ENCODE peak calls at places on chromosomes 7 and 10, in six cellular contexts. N is suprapubic skin, V is upper lobe of left lung, A is spleen, S is stomach, J is Panc1. U is an unnamed sample. For H3K4me1, the result is how much of the 10 kb centered on the place peaks cover.

GRCh38 chr10:7251696-7252465 is 159.0 kb downstream of the SFMBT2 start:
- DNase-seq in J (no peak), N (no peak), S (no peak), A (peak), V (no peak), U (no peak)

GRCh38 chr10:58189269-58189668 is 78.4 kb downstream of the IPMK start:
- DNase-seq in J (no peak), V (no peak), S (no peak), N (no peak), A (no peak), U (no peak)

GRCh38 chr10:8889538-8889937 is 835.0 kb downstream of the GATA3 start:
- DNase-seq in A (no peak), N (no peak), J (no peak), V (no peak), S (no peak), U (no peak)

GRCh38 chr7:139060838-139061237 is 25.0 kb upstream of the ZC3HAV1L start:
- DNase-seq in J (no peak), N (no peak), S (no peak), A (no peak), V (no peak), U (no peak)

GRCh38 chr10:23826399-23826798 is 382.5 kb upstream of the KIAA1217 start:
- DNase-seq in A (no peak), V (no peak), N (no peak), J (no peak), S (no peak), U (no peak)

GRCh38 chr10:100008708-100009282 is 952 bp downstream of the DNMBP start:
- DNase-seq in A (no peak), S (no peak), N (no peak), J (no peak), V (no peak), U (no peak)

GRCh38 chr7:28771901-28772622 is 186.1 kb downstream of the TRIL start:
- DNase-seq in N (no peak), S (no peak), A (no peak), V (peak), J (no peak), U (no peak)

GRCh38 chr7:76316984-76317781 is 14.7 kb downstream of the HSPB1 start:
- DNase-seq in V (no peak), A (peak), S (no peak), N (no peak), J (no peak), U (no peak)

GRCh38 chr10:14016011-14016536 is 314.6 kb downstream of the FRMD4A start:
- DNase-seq in N (no peak), A (no peak), S (no peak), J (no peak), V (no peak), U (no peak)

GRCh38 chr7:133575726-133576125 is 322.8 kb downstream of the EXOC4 start:
- DNase-seq in V (no peak), N (no peak), S (no peak), J (no peak), A (no peak), U (no peak)

GRCh38 chr10:24858908-24859270 is 93.5 kb downstream of the PRTFDC1 start:
- DNase-seq in S (no peak), J (no peak), V (no peak), N (no peak), A (no peak), U (no peak)

GRCh38 chr10:28396317-28396716 is 93.5 kb upstream of the MPP7 start:
- DNase-seq in S (no peak), V (no peak), J (no peak), A (no peak), N (no peak), U (no peak)

GRCh38 chr7:66198461-66198860 is 6.7 kb upstream of the TPST1 start:
- DNase-seq in N (peak), S (no peak), J (no peak), A (peak), V (no peak), U (no peak)

GRCh38 chr10:110827872-110828271 is 43.9 kb upstream of the PDCD4 start:
- DNase-seq in V (no peak), J (no peak), A (no peak), N (no peak), S (no peak), U (no peak)

GRCh38 chr10:110829721-110830410 is 41.9 kb upstream of the PDCD4 start:
- DNase-seq in N (no peak), S (no peak), A (no peak), J (no peak), V (no peak), U (no peak)

GRCh38 chr10:110825510-110825909 is 46.2 kb upstream of the PDCD4 start:
- DNase-seq in S (no peak), N (no peak), V (no peak), A (no peak), J (no peak), U (no peak)

GRCh38 chr10:110828525-110828924 is 43.2 kb upstream of the PDCD4 start:
- DNase-seq in V (no peak), J (no peak), S (no peak), A (no peak), N (no peak), U (no peak)

GRCh38 chr10:110827410-110827809 is 44.3 kb upstream of the PDCD4 start:
- DNase-seq in A (no peak), V (no peak), S (no peak), N (no peak), J (no peak), U (no peak)
- H3K4me1 ChIP-seq in A (under half), V (under half), S (under half), N (under half), J (under half), U (under half)

GRCh38 chr10:120953897-120954296 is 102.7 kb downstream of the WDR11 start:
- DNase-seq in S (no peak), V (no peak), J (no peak), A (no peak), N (no peak), U (no peak)
- H3K27ac ChIP-seq in S (no peak), V (no peak), J (no peak), A (no peak), N (no peak), U (no peak)

DNA sequence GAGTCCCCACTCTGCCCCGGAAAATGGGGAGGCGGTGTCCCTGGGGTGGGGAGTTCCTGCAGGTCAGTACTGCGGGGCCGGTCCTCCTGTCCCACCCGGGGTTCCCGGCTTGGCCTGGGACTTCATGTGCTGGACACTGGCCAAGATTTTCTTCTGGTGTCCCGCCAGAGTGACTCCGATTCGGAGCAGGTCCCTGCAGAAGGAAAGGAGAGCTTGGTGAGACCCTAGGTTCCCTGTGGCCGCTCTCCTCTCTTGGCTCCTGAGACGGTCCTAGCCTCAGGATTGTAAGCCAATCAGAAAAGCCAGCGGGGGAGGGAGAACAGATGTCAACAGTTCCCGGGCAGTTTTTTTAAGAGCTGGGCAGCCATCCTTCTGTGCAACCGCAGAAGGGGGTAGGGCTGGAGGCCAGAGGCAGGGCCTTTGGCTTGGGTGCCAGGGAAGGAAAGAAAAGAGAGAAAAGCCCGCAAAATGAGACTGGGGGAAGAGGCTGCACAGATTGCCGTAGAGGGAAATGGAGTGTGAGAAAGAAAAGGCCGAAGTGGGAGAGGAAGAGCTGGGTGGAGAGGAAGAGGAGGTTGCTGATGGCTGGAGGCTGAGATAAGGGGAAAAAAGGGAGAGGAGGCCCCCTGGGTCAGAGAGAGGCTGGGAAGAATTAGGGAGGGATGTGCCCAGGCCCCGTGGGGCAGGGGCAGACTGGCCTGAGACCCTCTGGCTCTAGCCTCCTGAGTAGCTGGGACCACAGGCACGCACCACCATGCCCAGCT is 23.7 kb downstream of the EPHB4 start:
- DNase-seq in S (peak), J (no peak), A (peak), N (no peak), V (no peak), U (peak)
- TF ChIP-seq POLR2AphosphoS5 in S (no peak), J (no peak), A (peak), N (no peak), V (no peak), U (peak)

DNA sequence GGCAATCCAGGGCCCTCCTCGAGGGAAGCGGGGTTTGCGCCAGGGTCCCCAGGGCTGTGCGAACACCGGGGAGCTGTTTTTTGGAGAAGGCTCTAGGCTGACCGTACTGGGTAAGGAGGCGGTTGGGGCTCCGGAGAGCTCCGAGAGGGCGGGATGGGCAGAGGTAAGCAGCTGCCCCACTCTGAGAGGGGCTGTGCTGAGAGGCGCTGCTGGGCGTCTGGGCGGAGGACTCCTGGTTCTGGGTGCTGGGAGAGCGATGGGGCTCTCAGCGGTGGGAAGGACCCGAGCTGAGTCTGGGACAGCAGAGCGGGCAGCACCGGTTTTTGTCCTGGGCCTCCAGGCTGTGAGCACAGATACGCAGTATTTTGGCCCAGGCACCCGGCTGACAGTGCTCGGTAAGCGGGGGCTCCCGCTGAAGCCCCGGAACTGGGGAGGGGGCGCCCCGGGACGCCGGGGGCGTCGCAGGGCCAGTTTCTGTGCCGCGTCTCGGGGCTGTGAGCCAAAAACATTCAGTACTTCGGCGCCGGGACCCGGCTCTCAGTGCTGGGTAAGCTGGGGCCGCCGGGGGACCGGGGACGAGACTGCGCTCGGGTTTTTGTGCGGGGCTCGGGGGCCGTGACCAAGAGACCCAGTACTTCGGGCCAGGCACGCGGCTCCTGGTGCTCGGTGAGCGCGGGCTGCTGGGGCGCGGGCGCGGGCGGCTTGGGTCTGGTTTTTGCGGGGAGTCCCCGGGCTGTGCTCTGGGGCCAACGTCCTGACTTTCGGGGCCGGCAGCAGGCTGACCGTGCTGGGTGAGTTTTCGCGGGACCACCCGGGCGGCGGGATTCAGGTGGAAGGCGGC is 26.0 kb downstream of the PRSS2 start:
- DNase-seq in V (peak), N (no peak), J (no peak), A (peak), S (no peak), U (no peak)
- H3K4me1 ChIP-seq in V (under half), N (under half), J (under half), A (half or more), S (under half), U (under half)

GRCh38 chr7:112790651-112790973 is 419 bp upstream of the TMEM168 start:
- DNase-seq in A (no peak), S (no peak), N (no peak), V (no peak), J (no peak), U (no peak)

GRCh38 chr7:112791465-112792168 is 1.4 kb upstream of the TMEM168 start:
- DNase-seq in A (no peak), N (no peak), J (no peak), S (no peak), V (no peak), U (no peak)

GRCh38 chr7:112789453-112789823 is 755 bp downstream of the TMEM168 start:
- DNase-seq in A (no peak), N (no peak), J (no peak), V (no peak), S (no peak), U (no peak)

GRCh38 chr7:112789824-112790650 is at the start of gene TMEM168:
- DNase-seq in A (peak), J (no peak), V (peak), S (peak), N (peak), U (no peak)

GRCh38 chr7:112788778-112789343 is 1.3 kb downstream of the TMEM168 start:
- DNase-seq in J (no peak), N (no peak), A (no peak), S (no peak), V (no peak), U (no peak)
- H3K27ac ChIP-seq in J (no peak), N (peak), A (peak), S (peak), V (no peak), U (no peak)

GRCh38 chr10:62980697-62981495 is 152.2 kb upstream of the NRBF2 start:
- DNase-seq in J (no peak), V (no peak), S (no peak), N (no peak), A (no peak), U (no peak)
- TF ChIP-seq POLR2AphosphoS5 in J (no peak), V (no peak), S (no peak), N (no peak), A (no peak), U (no peak)

DNA sequence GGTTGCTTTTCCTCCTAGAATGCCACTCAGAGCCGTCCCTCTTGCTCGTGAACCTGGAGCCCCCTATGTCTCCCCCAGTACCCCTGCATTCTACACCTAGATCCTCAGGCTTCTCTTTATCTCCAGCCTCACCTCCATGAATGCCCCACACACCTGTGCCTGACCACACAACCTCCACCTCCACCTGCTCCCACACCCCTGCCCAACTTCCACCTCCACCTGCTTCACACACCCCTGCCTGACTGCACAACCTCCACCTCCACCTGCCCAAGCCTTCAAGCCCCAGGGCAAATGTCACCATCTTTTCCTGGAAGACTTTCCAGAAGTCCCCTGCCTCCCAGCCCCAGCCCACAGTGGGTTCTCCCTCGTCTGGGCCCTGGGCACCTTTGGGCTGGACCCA is 6.9 kb upstream of the LFNG start:
- DNase-seq in V (no peak), J (no peak), N (no peak), A (no peak), S (no peak), U (no peak)
- H3K4me1 ChIP-seq in V (under half), J (half or more), N (half or more), A (half or more), S (half or more), U (half or more)

DNA sequence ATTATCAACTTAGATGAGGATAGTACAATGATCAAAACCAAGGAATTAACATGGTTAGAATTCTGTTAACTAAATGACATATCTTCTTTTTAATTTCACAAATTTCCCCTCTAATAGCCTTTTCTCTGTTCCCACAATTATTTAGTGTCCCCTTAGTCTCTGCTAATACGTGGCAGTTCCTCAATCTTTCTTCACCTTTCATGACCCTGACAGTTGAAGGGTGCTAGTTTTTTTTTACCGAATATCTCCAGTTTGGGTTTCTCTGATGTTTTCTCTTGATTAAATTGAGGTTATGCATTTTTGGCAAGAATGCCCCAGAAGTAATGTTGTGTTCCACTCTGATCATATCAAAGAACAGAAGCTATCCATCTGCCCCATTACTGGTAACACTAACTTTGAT is 133.5 kb upstream of the ASAH2 start:
- DNase-seq in S (no peak), V (no peak), N (no peak), A (no peak), J (no peak), U (no peak)
- H3K27ac ChIP-seq in S (no peak), V (no peak), N (peak), A (no peak), J (no peak), U (no peak)

U was measured in esophagus muscularis mucosa.